ENCODE peak calls at places on chromosome 5, in four cellular contexts. Y is amniotic stem cell, M is NCI-H1417, T is H9. A is an unnamed sample.

GRCh38 chr5:45376463-45376862 is 319.7 kb downstream of the HCN1 start:
- DNase-seq in Y (no peak), M (no peak), T (no peak), A (no peak)

GRCh38 chr5:91464886-91465646 is 81.9 kb upstream of the ARRDC3 start:
- DNase-seq in Y (no peak), M (no peak), T (no peak), A (no peak)

GRCh38 chr5:132655821-132656773 is 1.9 kb upstream of the IL13 start:
- DNase-seq in Y (no peak), M (peak), T (peak), A (no peak)

GRCh38 chr5:81752644-81752963 is 1.7 kb upstream of the SSBP2 start:
- DNase-seq in Y (no peak), M (no peak), T (no peak), A (no peak)

GRCh38 chr5:156479864-156480263 is 152.9 kb downstream of the SGCD start:
- DNase-seq in Y (no peak), M (no peak), T (no peak), A (no peak)

GRCh38 chr5:64742411-64742810 is 26.1 kb downstream of the SREK1IP1 start:
- DNase-seq in Y (no peak), M (no peak), T (no peak), A (no peak)

GRCh38 chr5:102755691-102756371 is 726 bp downstream of the PAM start:
- DNase-seq in Y (peak), M (peak), T (peak), A (peak)

GRCh38 chr5:124253421-124253820 is 493.0 kb downstream of the ZNF608 start:
- DNase-seq in Y (no peak), M (no peak), T (no peak), A (no peak)

GRCh38 chr5:122156724-122157325 is 27.5 kb downstream of the ZNF474 start:
- DNase-seq in Y (peak), M (peak), T (no peak), A (no peak)

GRCh38 chr5:118736396-118736795 is 252.0 kb downstream of the DTWD2 start:
- DNase-seq in Y (no peak), M (no peak), T (no peak), A (no peak)

GRCh38 chr5:125463441-125464092 is 717.1 kb upstream of the ZNF608 start:
- DNase-seq in Y (no peak), M (no peak), T (no peak), A (no peak)

GRCh38 chr5:170681013-170681433 is 102.5 kb upstream of the GABRP start:
- DNase-seq in Y (no peak), M (peak), T (peak), A (peak)

GRCh38 chr5:62206150-62206829 is 99.7 kb upstream of the KIF2A start:
- DNase-seq in Y (no peak), M (no peak), T (peak), A (peak)

GRCh38 chr5:2257326-2258244 is 374.9 kb upstream of the IRX4 start:
- DNase-seq in Y (no peak), M (no peak), T (no peak), A (no peak)

GRCh38 chr5:139335811-139336210 is 5.8 kb upstream of the PAIP2 start:
- DNase-seq in Y (no peak), M (no peak), T (no peak), A (no peak)

GRCh38 chr5:45750574-45750973 is 54.4 kb upstream of the HCN1 start:
- DNase-seq in Y (no peak), M (no peak), T (no peak), A (no peak)

GRCh38 chr5:116876240-116876840 is 301.7 kb upstream of the SEMA6A start:
- DNase-seq in Y (no peak), M (no peak), T (no peak), A (no peak)

GRCh38 chr5:73031839-73032238 is 76.0 kb downstream of the FCHO2 start:
- DNase-seq in Y (peak), M (peak), T (no peak), A (no peak)

GRCh38 chr5:126395198-126395597 is 28.0 kb upstream of the GRAMD2B start:
- DNase-seq in Y (no peak), M (no peak), T (no peak), A (no peak)

GRCh38 chr5:54243483-54244080 is 66.8 kb downstream of the ARL15 start:
- DNase-seq in Y (no peak), M (peak), T (no peak), A (no peak)

GRCh38 chr5:106873558-106873957 is 797.2 kb downstream of the EFNA5 start:
- DNase-seq in Y (no peak), M (peak), T (no peak), A (no peak)

GRCh38 chr5:160442824-160443431 is 21.3 kb downstream of the PTTG1 start:
- DNase-seq in Y (no peak), M (no peak), T (no peak), A (no peak)

GRCh38 chr5:107814183-107814582 is 143.4 kb upstream of the EFNA5 start:
- DNase-seq in Y (no peak), M (no peak), T (no peak), A (no peak)